ENCODE peak calls at places on chromosomes 1 and 21, in six cellular contexts. Z is left colon; A is activated CD4-positive, alpha-beta T cell treated with anti-CD3 and anti-CD28 coated beads, Interleukin-2, amount 10 ng/mL, durations not matched to agents 7 days and 5 days; P is sciatic nerve; U is midbrain; Y is NCI-H2171 treated with DMSO at 0.1 percent for 48 hours. W is an unnamed sample.

GRCh38 chr1:172168597-172168872 is 251.9 kb upstream of the C1orf105 start:
- DNase-seq in Z (no peak), A (no peak), P (no peak), U (no peak), Y (no peak), W (no peak)

GRCh38 chr1:226541631-226542622 is 6.6 kb upstream of the STUM start:
- DNase-seq in Z (peak), A (no peak), P (peak), U (no peak), Y (no peak), W (no peak)

GRCh38 chr1:1943834-1944570 is 24.9 kb upstream of the TMEM52 start:
- DNase-seq in Z (no peak), A (peak), P (no peak), U (peak), Y (peak), W (peak)

GRCh38 chr1:165876121-165876520 is 48.7 kb downstream of the UCK2 start:
- DNase-seq in Z (no peak), A (no peak), P (no peak), U (no peak), Y (no peak), W (no peak)

GRCh38 chr1:61687901-61688300 is 37.0 kb downstream of the TM2D1 start:
- DNase-seq in Z (no peak), A (no peak), P (no peak), U (no peak), Y (no peak), W (no peak)

GRCh38 chr1:243842978-243843490 is 7.0 kb downstream of the AKT3 start:
- DNase-seq in Z (no peak), A (no peak), P (no peak), U (no peak), Y (no peak), W (no peak)

GRCh38 chr1:11559211-11559970 is 80.4 kb downstream of the DISP3 start:
- DNase-seq in Z (no peak), A (no peak), P (no peak), U (no peak), Y (no peak), W (no peak)

GRCh38 chr1:222288056-222288455 is 259.8 kb downstream of the HHIPL2 start:
- DNase-seq in Z (no peak), A (no peak), P (no peak), U (no peak), Y (no peak), W (no peak)

GRCh38 chr1:21524686-21525339 is 15.6 kb downstream of the ALPL start:
- DNase-seq in Z (no peak), A (no peak), P (no peak), U (peak), Y (peak), W (no peak)

GRCh38 chr1:161473363-161473762 is 31.9 kb upstream of the FCGR2A start:
- DNase-seq in Z (no peak), A (no peak), P (no peak), U (no peak), Y (no peak), W (peak)

GRCh38 chr1:92837062-92837461 is 5.2 kb downstream of the RPL5 start:
- DNase-seq in Z (no peak), A (no peak), P (no peak), U (no peak), Y (no peak), W (no peak)

GRCh38 chr21:17818158-17819113 is 720 bp downstream of the C21orf91 start:
- DNase-seq in Z (peak), A (peak), P (peak), U (peak), Y (peak), W (peak)

GRCh38 chr1:2334883-2335534 is 56.3 kb downstream of the MORN1 start:
- DNase-seq in Z (no peak), A (no peak), P (no peak), U (no peak), Y (no peak), W (no peak)

GRCh38 chr1:155273134-155273982 is at the start of gene CLK2:
- DNase-seq in Z (peak), A (peak), P (peak), U (peak), Y (peak), W (peak)

W was measured in neuronal stem cell.